ENCODE peak calls at places on chromosome 22, in eight cellular contexts. M is ELF-1, W is HTR-8/SVneo, X is Kasumi-1, K is ovary, I is GOT3, O is upper lobe of right lung, H is nucleus accumbens. E is an unnamed sample.
A peak's percentile ranks its signal among the peaks of the same experiment; 100 is the strongest.

GRCh38 chr22:49664371-49664881 is 163.2 kb downstream of the BRD1 start:
- DNase-seq in M (no peak), W (no peak), X (no peak), K (peak; percentile 7), I (no peak), O (peak; percentile 44), H (peak; percentile 52), E (no peak)

GRCh38 chr22:50678218-50678650 is 5.6 kb downstream of the SHANK3 start:
- DNase-seq in M (no peak), W (no peak), X (no peak), K (no peak), I (no peak), O (no peak), H (no peak), E (no peak)

GRCh38 chr22:43110927-43111623 is 525 bp downstream of the BIK start:
- DNase-seq in M (peak; percentile 49), W (no peak), X (peak; percentile 9), K (peak; percentile 32), I (no peak), O (peak; percentile 83), H (no peak), E (no peak)

GRCh38 chr22:20013382-20013871 is 3.2 kb downstream of the ARVCF start:
- DNase-seq in M (peak; percentile 88), W (peak; percentile 53), X (peak; percentile 35), K (peak; percentile 67), I (no peak), O (peak; percentile 82), H (peak; percentile 40), E (no peak)

GRCh38 chr22:42994917-42995562 is 19.9 kb downstream of the PACSIN2 start:
- DNase-seq in M (no peak), W (no peak), X (peak; percentile 91), K (no peak), I (peak; percentile 27), O (no peak), H (no peak), E (no peak)

GRCh38 chr22:46023558-46023981 is 46.6 kb upstream of the WNT7B start:
- DNase-seq in M (no peak), W (no peak), X (no peak), K (peak; percentile 35), I (no peak), O (peak; percentile 46), H (peak; percentile 47), E (no peak)

GRCh38 chr22:36701941-36702640 is 1.5 kb downstream of the CACNG2 start:
- DNase-seq in M (no peak), W (no peak), X (no peak), K (no peak), I (no peak), O (no peak), H (no peak), E (no peak)

GRCh38 chr22:36659762-36660509 is 43.6 kb downstream of the CACNG2 start:
- DNase-seq in M (no peak), W (peak; percentile 86), X (peak; percentile 31), K (peak; percentile 47), I (peak; percentile 30), O (peak; percentile 94), H (peak; percentile 83), E (no peak)

GRCh38 chr22:12613199-12613598 is 2914.8 kb upstream of the OR11H1 start:
- DNase-seq in M (no peak), W (no peak), X (no peak), K (no peak), I (no peak), O (no peak), H (no peak), E (no peak)

GRCh38 chr22:38842512-38843200 is 1.2 kb downstream of the NPTXR start:
- DNase-seq in M (no peak), W (no peak), X (no peak), K (no peak), I (no peak), O (no peak), H (no peak), E (no peak)

GRCh38 chr22:46878549-46878948 is 116.1 kb downstream of the TBC1D22A start:
- DNase-seq in M (no peak), W (no peak), X (no peak), K (no peak), I (no peak), O (no peak), H (no peak), E (no peak)